ENCODE peak calls at places on chromosomes 13 and 19, in six cellular contexts. U is effector memory CD4-positive, alpha-beta T cell; P is spleen; Q is sigmoid colon; K is CD4-positive, CD25-positive, alpha-beta regulatory T cell; A is CD8-positive, alpha-beta memory T cell. V is an unnamed sample. For H3K36me3 and H3K4me1, the result is how much of the 10 kb centered on the place peaks cover.

GRCh38 chr13:96963786-96964475 is 30.3 kb downstream of the OXGR1 start:
- DNase-seq in U (no peak), P (no peak), Q (no peak), K (no peak), A (no peak), V (no peak)

GRCh38 chr19:1483067-1483978 is 4.3 kb upstream of the C19orf25 start:
- DNase-seq in U (no peak), P (peak), Q (no peak), K (no peak), A (no peak), V (no peak)

GRCh38 chr19:50555447-50556235 is 12.6 kb downstream of the LRRC4B start:
- DNase-seq in U (no peak), P (no peak), Q (no peak), K (no peak), A (no peak), V (no peak)

GRCh38 chr13:51478418-51479198 is 25.8 kb upstream of the INTS6 start:
- DNase-seq in U (no peak), P (no peak), Q (no peak), K (no peak), A (no peak), V (no peak)

GRCh38 chr19:1455336-1456120 is 5.6 kb downstream of the APC2 start:
- DNase-seq in U (peak), P (no peak), Q (no peak), K (peak), A (peak), V (peak)

GRCh38 chr13:109400625-109401257 is 385.6 kb downstream of the IRS2 start:
- DNase-seq in U (no peak), P (no peak), Q (no peak), K (no peak), A (no peak), V (no peak)

GRCh38 chr13:31172535-31172934 is 10.8 kb upstream of the HSPH1 start:
- DNase-seq in U (no peak), P (no peak), Q (no peak), K (no peak), A (no peak), V (no peak)

GRCh38 chr19:50959731-50960500 is 7.1 kb upstream of the KLK5 start:
- DNase-seq in U (no peak), P (no peak), Q (no peak), K (no peak), A (no peak), V (no peak)

GRCh38 chr19:1665565-1666047 is 13.2 kb upstream of the TCF3 start:
- DNase-seq in U (no peak), P (no peak), Q (no peak), K (no peak), A (no peak), V (no peak)

GRCh38 chr19:29837448-29837961 is 25.7 kb downstream of the CCNE1 start:
- DNase-seq in U (no peak), P (no peak), Q (no peak), K (peak), A (no peak), V (no peak)

GRCh38 chr19:36121486-36122124 is 6.3 kb downstream of the TBCB start:
- DNase-seq in U (no peak), P (no peak), Q (no peak), K (no peak), A (no peak), V (no peak)

GRCh38 chr13:77114271-77114670 is 87.3 kb upstream of the FBXL3 start:
- DNase-seq in U (no peak), P (no peak), Q (no peak), K (no peak), A (no peak), V (no peak)

GRCh38 chr19:44499559-44499958 is 763 bp downstream of the ZNF180 start:
- DNase-seq in U (no peak), P (no peak), Q (no peak), K (no peak), A (no peak), V (no peak)

GRCh38 chr19:1513492-1514294 is 874 bp upstream of the ADAMTSL5 start:
- DNase-seq in U (peak), P (peak), Q (no peak), K (peak), A (peak), V (no peak)

GRCh38 chr19:1853295-1854031 is 5.2 kb upstream of the REXO1 start:
- DNase-seq in U (peak), P (peak), Q (peak), K (peak), A (peak), V (no peak)

GRCh38 chr19:19488875-19489690 is 26.3 kb downstream of the TSSK6 start:
- DNase-seq in U (peak), P (peak), Q (peak), K (peak), A (peak), V (peak)

GRCh38 chr13:99214691-99215090 is 14.0 kb downstream of the UBAC2 start:
- DNase-seq in U (no peak), P (no peak), Q (no peak), K (no peak), A (no peak), V (no peak)

GRCh38 chr13:65339236-65339635 is 1890.9 kb downstream of the PCDH9 start:
- DNase-seq in U (no peak), P (no peak), Q (no peak), K (no peak), A (no peak), V (no peak)

GRCh38 chr13:39232401-39232980 is 194.2 kb downstream of the NHLRC3 start:
- DNase-seq in U (no peak), P (no peak), Q (no peak), K (no peak), A (no peak), V (no peak)

GRCh38 chr13:76330756-76331155 is 555.4 kb downstream of the KCTD12 start:
- DNase-seq in U (no peak), P (no peak), Q (no peak), K (no peak), A (no peak), V (no peak)

GRCh38 chr13:27919934-27920676 is at the start of gene PDX1:
- DNase-seq in U (no peak), P (no peak), Q (no peak), K (no peak), A (no peak), V (no peak)

GRCh38 chr19:18090545-18091216 is 3.9 kb upstream of the IL12RB1 start:
- DNase-seq in U (no peak), P (peak), Q (no peak), K (no peak), A (no peak), V (no peak)

GRCh38 chr13:94325660-94326059 is 153.8 kb downstream of the DCT start:
- DNase-seq in U (no peak), P (no peak), Q (no peak), K (no peak), A (no peak), V (no peak)

GRCh38 chr13:27037571-27037970 is 134.0 kb downstream of the USP12 start:
- DNase-seq in U (no peak), P (no peak), Q (no peak), K (no peak), A (no peak), V (no peak)

GRCh38 chr19:56141416-56141992 is 417 bp downstream of the ZNF444 start:
- DNase-seq in U (no peak), P (peak), Q (no peak), K (peak), A (peak), V (no peak)

GRCh38 chr19:3282155-3282554 is 57.7 kb downstream of the CELF5 start:
- DNase-seq in U (no peak), P (no peak), Q (no peak), K (no peak), A (no peak), V (no peak)

GRCh38 chr13:49308104-49308875 is 60.6 kb downstream of the CDADC1 start:
- DNase-seq in U (no peak), P (no peak), Q (peak), K (no peak), A (no peak), V (no peak)

GRCh38 chr13:90447735-90448103 is 899.8 kb upstream of the MIR17HG start:
- DNase-seq in U (no peak), P (no peak), Q (no peak), K (no peak), A (no peak), V (no peak)

GRCh38 chr13:31027136-31027535 is 94.7 kb downstream of the TEX26 start:
- DNase-seq in U (no peak), P (no peak), Q (no peak), K (no peak), A (no peak), V (no peak)

GRCh38 chr19:2478324-2478755 is 2.4 kb downstream of the GADD45B start:
- DNase-seq in U (peak), P (peak), Q (peak), K (peak), A (peak), V (no peak)

GRCh38 chr19:18339703-18340102 is 695 bp upstream of the PGPEP1 start:
- DNase-seq in U (no peak), P (no peak), Q (no peak), K (no peak), A (no peak), V (no peak)

GRCh38 chr13:26957163-26957562 is 196.6 kb upstream of the GPR12 start:
- DNase-seq in U (no peak), P (no peak), Q (no peak), K (no peak), A (no peak), V (no peak)

GRCh38 chr19:3606690-3607289 is at the start of gene TBXA2R:
- DNase-seq in U (no peak), P (peak), Q (peak), K (no peak), A (peak), V (no peak)

GRCh38 chr13:78762825-78763224 is 103.9 kb upstream of the OBI1 start:
- DNase-seq in U (no peak), P (no peak), Q (no peak), K (no peak), A (no peak), V (no peak)

GRCh38 chr19:18453269-18454024 is 15.5 kb upstream of the ISYNA1 start:
- DNase-seq in U (no peak), P (no peak), Q (no peak), K (no peak), A (no peak), V (no peak)

GRCh38 chr19:55563261-55563690 is 17.4 kb downstream of the ZNF579 start:
- DNase-seq in U (no peak), P (no peak), Q (no peak), K (no peak), A (no peak), V (no peak)

GRCh38 chr13:51231456-51231855 is 9.3 kb downstream of the FAM124A start:
- DNase-seq in U (no peak), P (no peak), Q (no peak), K (no peak), A (no peak), V (no peak)

GRCh38 chr19:18500820-18501219 is 21.1 kb downstream of the ELL start:
- DNase-seq in U (no peak), P (peak), Q (peak), K (no peak), A (no peak), V (no peak)

GRCh38 chr13:99218545-99218944 is 17.9 kb downstream of the UBAC2 start:
- DNase-seq in U (no peak), P (no peak), Q (no peak), K (no peak), A (no peak), V (no peak)

GRCh38 chr13:80336335-80336734 is 4.6 kb downstream of the SPRY2 start:
- DNase-seq in U (no peak), P (no peak), Q (no peak), K (no peak), A (no peak), V (no peak)

GRCh38 chr13:80339578-80339840 is 1.4 kb downstream of the SPRY2 start:
- DNase-seq in U (no peak), P (no peak), Q (no peak), K (no peak), A (no peak), V (no peak)

GRCh38 chr13:80337706-80338105 is 3.2 kb downstream of the SPRY2 start:
- DNase-seq in U (no peak), P (no peak), Q (no peak), K (no peak), A (no peak), V (no peak)

GRCh38 chr13:80338781-80339577 is 1.9 kb downstream of the SPRY2 start:
- DNase-seq in U (no peak), P (peak), Q (peak), K (no peak), A (no peak), V (no peak)

GRCh38 chr13:80337011-80337688 is 3.8 kb downstream of the SPRY2 start:
- DNase-seq in U (no peak), P (no peak), Q (no peak), K (no peak), A (no peak), V (no peak)
- H3K36me3 ChIP-seq in U (under half), P (under half), Q (under half), K (under half), A (under half), V (under half)

DNA sequence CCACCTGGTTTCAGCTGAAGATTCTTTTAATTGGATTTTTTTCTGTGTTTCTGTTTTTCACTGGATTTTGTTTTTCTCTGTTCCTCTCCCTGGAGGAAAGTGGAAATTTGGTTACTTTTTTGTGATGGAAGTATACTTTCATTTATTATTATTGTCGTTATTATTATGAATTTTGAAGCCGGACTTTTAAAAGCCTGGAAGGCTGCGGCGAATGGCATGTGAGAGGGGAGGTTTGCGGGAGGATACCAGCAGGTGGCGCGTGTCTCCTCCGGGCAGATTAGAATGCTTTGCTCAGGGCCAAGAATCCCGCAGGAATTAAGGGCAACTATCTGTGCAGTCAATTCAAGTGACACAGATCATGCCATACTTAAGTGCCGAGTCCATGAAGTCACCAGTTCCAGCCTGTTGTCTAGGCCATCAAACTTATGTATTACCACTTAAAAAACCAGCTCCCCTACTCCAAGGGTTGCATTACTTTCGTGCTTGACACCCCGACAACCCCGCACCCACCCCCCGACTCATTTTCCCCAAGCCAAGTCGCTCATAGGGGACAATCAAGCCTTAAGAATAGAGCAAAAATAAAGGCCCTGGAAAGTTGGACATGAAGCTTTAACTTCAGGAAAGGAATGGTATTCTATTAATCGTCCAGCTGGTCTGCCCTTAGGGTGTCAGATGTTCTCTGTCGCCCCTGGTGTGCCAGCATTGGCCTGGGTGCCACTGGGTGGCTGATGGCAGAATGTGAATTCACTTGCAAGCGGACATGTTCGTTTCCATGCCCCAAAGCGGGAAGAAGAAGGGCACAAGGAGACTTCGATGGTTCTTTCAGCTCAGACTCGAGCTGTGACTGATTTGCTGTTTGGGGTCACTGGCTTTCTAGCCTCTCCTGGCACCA is 1.3 kb upstream of the LRCH1 start:
- DNase-seq in U (peak), P (peak), Q (peak), K (peak), A (peak), V (peak)
- H3K4me1 ChIP-seq in U (under half), P (under half), Q (under half), K (under half), A (under half), V (under half)

DNA sequence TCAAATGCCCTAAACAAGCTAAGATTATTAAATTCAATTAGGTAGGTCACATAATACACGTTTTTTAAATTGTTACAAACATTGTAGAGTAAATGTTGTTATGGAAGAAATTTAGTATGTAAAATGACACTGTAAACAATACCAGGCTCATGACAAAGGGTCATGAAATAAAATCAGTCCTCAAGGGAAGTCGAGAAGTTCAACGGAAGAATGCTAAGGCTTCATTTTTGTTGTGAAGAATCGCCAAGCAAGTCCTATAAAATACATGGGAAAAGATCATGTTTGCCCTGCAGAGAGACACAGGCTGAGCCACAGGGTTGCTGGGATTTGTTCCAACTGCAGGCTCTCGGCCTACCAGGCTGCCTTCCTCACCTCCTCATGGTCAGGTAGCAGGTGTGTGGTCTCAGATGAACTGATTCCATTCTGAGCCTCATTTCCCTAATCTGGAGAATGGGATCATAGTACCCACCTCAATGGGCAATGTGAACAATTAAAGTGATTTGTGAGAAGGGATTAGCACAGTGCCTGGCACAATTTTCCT is 115.0 kb upstream of the SPATA13 start:
- DNase-seq in U (no peak), P (no peak), Q (no peak), K (no peak), A (no peak), V (no peak)
- H3K27ac ChIP-seq in U (no peak), P (no peak), Q (no peak), K (no peak), A (no peak), V (no peak)

DNA sequence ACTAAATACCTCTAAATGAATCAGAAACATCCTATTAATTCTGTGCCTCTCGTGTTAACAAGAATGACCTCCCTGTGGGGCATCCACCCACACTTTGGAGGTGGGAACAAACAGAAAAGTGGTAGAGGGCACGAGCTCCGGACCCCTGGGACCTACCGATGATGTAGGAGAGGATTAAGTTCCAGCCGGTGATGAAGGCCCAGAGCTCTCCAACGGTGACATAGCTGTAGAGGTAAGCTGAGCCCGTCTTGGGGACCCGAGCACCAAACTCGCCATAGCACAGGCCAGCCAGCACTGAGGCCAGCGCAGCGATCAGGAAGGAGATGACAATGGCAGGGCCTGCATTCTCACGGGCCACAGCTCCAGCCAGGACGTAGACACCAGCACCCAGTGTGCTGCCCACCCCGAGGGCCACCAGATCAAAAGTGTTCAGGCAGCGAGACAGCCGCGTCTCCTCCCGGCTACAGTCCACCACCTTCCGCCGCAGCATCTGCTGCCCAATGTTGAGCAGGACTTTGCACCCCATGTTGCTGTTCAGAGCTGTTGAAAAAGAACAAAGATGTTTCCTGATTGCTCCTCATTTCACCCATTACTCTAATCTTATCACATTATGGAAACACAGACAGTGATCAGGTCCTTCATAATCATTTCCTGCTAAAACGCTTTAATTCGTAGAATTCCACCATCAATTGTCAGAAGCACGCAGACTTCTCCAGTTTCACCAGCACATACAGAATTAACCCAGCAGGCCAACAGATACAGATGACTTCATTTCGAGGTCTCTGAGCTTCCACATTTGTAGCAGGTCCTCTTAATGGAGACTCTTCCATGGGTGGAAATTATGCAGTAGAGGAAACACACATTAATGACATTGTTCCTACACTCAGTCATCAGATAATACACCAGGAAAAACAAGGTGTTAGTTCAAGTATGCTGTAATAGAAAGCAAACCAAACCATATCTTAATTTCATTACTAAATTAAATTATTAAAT is 59.5 kb downstream of the SLC7A1 start:
- DNase-seq in U (no peak), P (no peak), Q (no peak), K (no peak), A (no peak), V (no peak)
- H3K36me3 ChIP-seq in U (under half), P (under half), Q (under half), K (under half), A (under half), V (under half)

GRCh38 chr13:24218977-24219376 is 58.5 kb downstream of the SPATA13 start:
- DNase-seq in U (no peak), P (no peak), Q (no peak), K (no peak), A (no peak), V (no peak)

GRCh38 chr13:24216176-24216575 is 55.7 kb downstream of the SPATA13 start:
- DNase-seq in U (no peak), P (no peak), Q (no peak), K (no peak), A (no peak), V (no peak)

GRCh38 chr13:24217601-24218281 is 57.2 kb downstream of the SPATA13 start:
- DNase-seq in U (no peak), P (no peak), Q (no peak), K (no peak), A (no peak), V (no peak)

GRCh38 chr13:24220086-24220703 is 59.7 kb downstream of the SPATA13 start:
- DNase-seq in U (no peak), P (no peak), Q (no peak), K (peak), A (peak), V (peak)

DNA sequence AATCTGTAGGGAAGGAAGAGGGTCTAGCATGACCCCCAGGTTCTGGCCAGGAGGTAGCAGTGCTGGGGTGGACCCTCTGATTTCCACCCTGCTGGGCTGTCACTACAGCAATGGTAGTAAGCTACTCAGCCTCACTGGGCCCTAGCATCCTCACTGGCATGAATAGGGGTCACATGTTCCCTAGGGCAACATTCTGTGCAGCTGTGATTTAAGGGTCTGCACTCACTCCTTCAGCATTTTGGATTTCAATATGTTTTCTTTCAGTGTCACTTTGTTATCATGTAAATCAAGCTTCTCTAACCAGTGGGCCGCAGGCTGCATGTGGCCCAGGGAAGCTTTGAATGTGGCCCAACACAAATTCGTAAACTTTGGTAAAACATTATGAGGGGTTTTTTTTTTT is 57.8 kb downstream of the SPATA13 start:
- DNase-seq in U (no peak), P (no peak), Q (no peak), K (no peak), A (no peak), V (no peak)
- H3K4me1 ChIP-seq in U (under half), P (half or more), Q (under half), K (under half), A (under half), V (under half)

GRCh38 chr13:84661718-84662117 is 779.4 kb upstream of the SLITRK1 start:
- DNase-seq in U (no peak), P (no peak), Q (no peak), K (no peak), A (no peak), V (no peak)
- H3K27ac ChIP-seq in U (no peak), P (no peak), Q (no peak), K (no peak), A (no peak), V (no peak)

GRCh38 chr19:42217522-42218442 is at the start of gene DEDD2:
- DNase-seq in U (peak), P (peak), Q (peak), K (peak), A (peak), V (peak)
- H3K36me3 ChIP-seq in U (under half), P (under half), Q (under half), K (under half), A (under half), V (under half)

V was measured in iPS DF 6.9.